ENCODE peak calls at places on chromosomes 5 and 9, in five cellular contexts. N is fibroblast of mammary gland, A is ascending aorta, Z is HCT116, R is natural killer cell. I is an unnamed sample.
A peak's percentile ranks its signal among the peaks of the same experiment; 100 is the strongest.

GRCh38 chr9:22045423-22045822 is 36.3 kb upstream of the CDKN2B start:
- DNase-seq in N (no peak), A (no peak), Z (no peak), R (no peak), I (no peak)

GRCh38 chr5:143002459-143003327 is 232.5 kb downstream of the ARHGAP26 start:
- DNase-seq in N (peak; percentile 86), A (no peak), Z (no peak), R (peak; percentile 65), I (no peak)

GRCh38 chr9:221989-222776 is 7.5 kb downstream of the DOCK8 start:
- DNase-seq in N (no peak), A (no peak), Z (no peak), R (no peak), I (no peak)

GRCh38 chr5:14231888-14232287 is 88.7 kb downstream of the TRIO start:
- DNase-seq in N (no peak), A (no peak), Z (no peak), R (no peak), I (no peak)

GRCh38 chr5:157045601-157046000 is 13.3 kb downstream of the HAVCR1 start:
- DNase-seq in N (no peak), A (no peak), Z (no peak), R (no peak), I (no peak)

GRCh38 chr9:135251331-135251761 is 163.9 kb downstream of the OLFM1 start:
- DNase-seq in N (no peak), A (no peak), Z (no peak), R (no peak), I (no peak)

GRCh38 chr5:132747693-132748440 is 641 bp downstream of the CCNI2 start:
- DNase-seq in N (no peak), A (no peak), Z (no peak), R (no peak), I (no peak)

GRCh38 chr5:154770111-154770510 is 14.9 kb downstream of the LARP1 start:
- DNase-seq in N (no peak), A (no peak), Z (no peak), R (no peak), I (no peak)

GRCh38 chr9:93028448-93029006 is 30.0 kb upstream of the SUSD3 start:
- DNase-seq in N (no peak), A (no peak), Z (no peak), R (no peak), I (no peak)

GRCh38 chr9:130207241-130207992 is 35.2 kb downstream of the NCS1 start:
- DNase-seq in N (no peak), A (no peak), Z (no peak), R (no peak), I (no peak)

GRCh38 chr5:107619781-107620180 is 51.0 kb downstream of the EFNA5 start:
- DNase-seq in N (no peak), A (no peak), Z (no peak), R (no peak), I (no peak)

GRCh38 chr9:83281306-83282255 is 218.6 kb upstream of the RASEF start:
- DNase-seq in N (peak; percentile 86), A (peak; percentile 67), Z (no peak), R (no peak), I (no peak)

GRCh38 chr9:74951725-74952151 is 974 bp downstream of the C9orf40 start:
- DNase-seq in N (peak; percentile 15), A (peak; percentile 75), Z (no peak), R (peak; percentile 59), I (peak; percentile 28)

GRCh38 chr5:167261309-167262100 is 1029.9 kb upstream of the WWC1 start:
- DNase-seq in N (peak; percentile 13), A (no peak), Z (no peak), R (no peak), I (no peak)

GRCh38 chr9:23444658-23445057 is 381.4 kb downstream of the ELAVL2 start:
- DNase-seq in N (no peak), A (no peak), Z (no peak), R (no peak), I (no peak)

GRCh38 chr9:76441551-76442322 is 17.2 kb upstream of the GCNT1 start:
- DNase-seq in N (peak; percentile 88), A (no peak), Z (no peak), R (no peak), I (no peak)

GRCh38 chr5:36648426-36648825 is 42.0 kb downstream of the SLC1A3 start:
- DNase-seq in N (no peak), A (no peak), Z (no peak), R (no peak), I (no peak)

GRCh38 chr5:154189819-154190651 is 498 bp upstream of the GALNT10 start:
- DNase-seq in N (peak; percentile 64), A (peak; percentile 92), Z (peak; percentile 51), R (peak; percentile 83), I (no peak)

GRCh38 chr5:32753765-32754164 is 42.6 kb downstream of the NPR3 start:
- DNase-seq in N (peak; percentile 41), A (no peak), Z (no peak), R (no peak), I (no peak)

GRCh38 chr5:128764910-128765309 is 200.4 kb upstream of the SLC27A6 start:
- DNase-seq in N (no peak), A (no peak), Z (no peak), R (no peak), I (no peak)

GRCh38 chr5:111691914-111692313 is 65.1 kb downstream of the NREP start:
- DNase-seq in N (peak; percentile 49), A (no peak), Z (no peak), R (no peak), I (no peak)

GRCh38 chr5:91357012-91357634 is 26.0 kb downstream of the ARRDC3 start:
- DNase-seq in N (no peak), A (no peak), Z (no peak), R (no peak), I (no peak)

GRCh38 chr9:131262327-131263032 is 13.8 kb downstream of the FAM78A start:
- DNase-seq in N (no peak), A (no peak), Z (no peak), R (no peak), I (no peak)

GRCh38 chr9:118170032-118170955 is 466.1 kb downstream of the TLR4 start:
- DNase-seq in N (peak; percentile 52), A (no peak), Z (no peak), R (no peak), I (no peak)
- TF ChIP-seq CTCF in N (peak; percentile 67), A (no peak), Z (peak; percentile 26), R (no peak), I (no peak)

GRCh38 chr9:10479172-10479571 is 133.6 kb downstream of the PTPRD start:
- DNase-seq in N (peak; percentile 1), A (no peak), Z (no peak), R (no peak), I (no peak)
- TF ChIP-seq CTCF in N (peak; percentile 18), A (no peak), Z (peak; percentile 25), R (no peak), I (no peak)

GRCh38 chr9:37650299-37650872 is 368 bp upstream of the FRMPD1 start:
- DNase-seq in N (no peak), A (no peak), Z (no peak), R (no peak), I (no peak)

GRCh38 chr9:37645903-37646506 is 4.7 kb upstream of the FRMPD1 start:
- DNase-seq in N (no peak), A (no peak), Z (no peak), R (no peak), I (no peak)

GRCh38 chr9:37656936-37657335 is 6.2 kb downstream of the FRMPD1 start:
- DNase-seq in N (no peak), A (no peak), Z (no peak), R (no peak), I (no peak)

GRCh38 chr9:37653385-37653784 is 2.6 kb downstream of the FRMPD1 start:
- DNase-seq in N (no peak), A (no peak), Z (no peak), R (no peak), I (no peak)

GRCh38 chr9:37650873-37651768 is at the start of gene FRMPD1:
- DNase-seq in N (peak; percentile 22), A (peak; percentile 67), Z (no peak), R (peak; percentile 33), I (no peak)
- TF ChIP-seq CTCF in N (no peak), A (no peak), Z (no peak), R (no peak), I (no peak)

GRCh38 chr5:149735066-149735465 is 5.0 kb downstream of the PPARGC1B start:
- DNase-seq in N (peak; percentile 16), A (no peak), Z (no peak), R (no peak), I (no peak)

GRCh38 chr5:149737355-149737754 is 7.2 kb downstream of the PPARGC1B start:
- DNase-seq in N (no peak), A (no peak), Z (no peak), R (no peak), I (no peak)

GRCh38 chr5:149740341-149740740 is 10.2 kb downstream of the PPARGC1B start:
- DNase-seq in N (no peak), A (no peak), Z (no peak), R (no peak), I (no peak)

GRCh38 chr5:149740866-149741459 is 10.9 kb downstream of the PPARGC1B start:
- DNase-seq in N (no peak), A (no peak), Z (no peak), R (no peak), I (no peak)

DNA sequence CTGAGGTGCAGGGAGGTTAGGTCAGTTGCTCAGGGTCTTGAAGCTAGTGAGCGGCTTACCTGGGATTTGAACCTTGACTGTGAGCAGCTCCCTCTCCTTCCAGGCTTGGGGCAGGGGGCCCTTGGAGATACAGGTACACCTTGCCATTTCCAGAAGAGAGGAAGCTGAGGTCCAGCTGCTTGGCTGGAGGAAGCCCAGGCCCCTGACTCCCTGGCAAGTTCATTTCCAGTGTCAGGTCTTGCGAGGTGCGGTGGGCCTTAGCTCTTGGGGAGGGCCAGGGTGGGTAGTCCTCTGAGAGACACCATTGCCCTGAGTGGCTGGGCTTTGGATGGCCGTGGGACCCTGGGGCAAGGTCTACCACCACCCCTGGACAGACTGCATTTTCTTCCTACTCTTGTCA is 9.3 kb downstream of the PPARGC1B start:
- DNase-seq in N (no peak), A (no peak), Z (no peak), R (no peak), I (no peak)
- TF ChIP-seq CTCF in N (no peak), A (no peak), Z (no peak), R (no peak), I (no peak)

DNA sequence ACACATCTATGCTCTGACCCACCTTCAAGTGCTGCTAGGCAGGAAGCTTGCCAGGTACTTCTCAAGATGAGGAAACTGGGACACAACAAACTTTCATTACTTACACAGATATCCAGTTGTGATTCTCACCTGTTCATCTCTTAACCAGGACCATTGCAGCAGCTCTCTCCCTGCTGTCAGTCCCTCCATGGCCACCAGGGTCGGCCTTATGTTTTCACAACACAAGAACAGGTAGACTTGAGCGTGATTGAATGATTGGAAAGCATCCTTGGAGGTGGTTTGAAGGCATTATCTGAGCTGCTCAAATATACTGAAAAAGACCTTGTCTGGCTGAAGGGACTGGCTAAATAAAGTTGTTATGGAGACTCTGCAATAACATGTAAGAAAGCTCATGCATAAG is 94.4 kb downstream of the MTREX start:
- DNase-seq in N (no peak), A (no peak), Z (no peak), R (no peak), I (no peak)
- TF ChIP-seq CTCF in N (peak; percentile 15), A (no peak), Z (peak; percentile 36), R (no peak), I (no peak)